ENCODE peak calls at places on chromosome 17, in ten cellular contexts. J is astrocyte of the spinal cord, C is fibroblast of lung, W is brain microvascular endothelial cell, H is stomach, X is IMR-90, Y is psoas muscle, N is A549, V is lung, F is cardiac fibroblast. B is an unnamed sample.

GRCh38 chr17:78141437-78142112 is 4.6 kb upstream of the C17orf99 start:
- DNase-seq in J (no peak), C (no peak), W (no peak), H (no peak), X (no peak), Y (no peak), N (no peak), V (peak; percentile 28), F (no peak), B (no peak)

GRCh38 chr17:63919311-63919723 is 678 bp upstream of the GH1 start:
- DNase-seq in J (peak; percentile 39), C (peak; percentile 49), W (peak; percentile 45), H (peak; percentile 63), X (peak; percentile 51), Y (peak; percentile 47), N (peak; percentile 92), V (peak; percentile 53), F (peak; percentile 76), B (no peak)

GRCh38 chr17:37787055-37787720 is 42.3 kb upstream of the HNF1B start:
- DNase-seq in J (peak; percentile 40), C (peak; percentile 10), W (no peak), H (peak; percentile 78), X (peak; percentile 72), Y (no peak), N (peak; percentile 95), V (no peak), F (no peak), B (peak; percentile 90)

GRCh38 chr17:70713694-70714093 is 544.4 kb downstream of the KCNJ2 start:
- DNase-seq in J (no peak), C (no peak), W (no peak), H (no peak), X (no peak), Y (no peak), N (no peak), V (no peak), F (no peak), B (no peak)

GRCh38 chr17:71118039-71118438 is 948.7 kb downstream of the KCNJ2 start:
- DNase-seq in J (peak; percentile 33), C (peak; percentile 18), W (no peak), H (no peak), X (peak; percentile 18), Y (no peak), N (peak; percentile 14), V (no peak), F (no peak), B (no peak)

GRCh38 chr17:49516190-49516589 is 21.1 kb downstream of the NGFR start:
- DNase-seq in J (peak; percentile 18), C (no peak), W (no peak), H (no peak), X (no peak), Y (no peak), N (no peak), V (no peak), F (peak; percentile 29), B (no peak)

GRCh38 chr17:60141111-60142018 is 8.4 kb upstream of the CA4 start:
- DNase-seq in J (no peak), C (peak; percentile 21), W (peak; percentile 24), H (peak; percentile 89), X (peak; percentile 13), Y (no peak), N (no peak), V (no peak), F (peak; percentile 71), B (no peak)

GRCh38 chr17:80621335-80622169 is 76.9 kb downstream of the RPTOR start:
- DNase-seq in J (no peak), C (no peak), W (no peak), H (no peak), X (no peak), Y (no peak), N (no peak), V (no peak), F (no peak), B (no peak)

DNA sequence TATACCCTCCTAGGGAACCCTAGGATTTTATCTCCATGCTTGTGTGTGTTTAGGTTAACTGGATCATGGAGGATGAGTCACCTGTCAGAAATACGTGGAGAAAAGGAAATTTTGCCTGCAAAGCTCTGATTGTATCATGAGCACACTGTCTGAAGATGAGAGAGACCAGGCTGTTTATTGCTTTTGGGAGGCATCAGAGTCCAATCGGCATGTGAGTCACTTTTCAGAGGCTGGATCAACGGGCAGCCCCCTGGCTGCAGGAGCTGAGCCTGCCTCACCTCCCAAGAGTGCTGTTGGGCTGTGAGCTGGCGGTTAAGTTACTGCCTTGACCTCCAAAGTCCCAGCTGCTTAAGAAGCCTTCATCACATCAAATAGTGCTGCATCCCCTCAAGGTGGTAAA is 41.5 kb upstream of the MED9 start:
- DNase-seq in J (peak; percentile 77), C (peak; percentile 77), W (peak; percentile 67), H (no peak), X (peak; percentile 99), Y (no peak), N (peak; percentile 35), V (no peak), F (peak; percentile 84), B (no peak)
- TF ChIP-seq CTCF in J (peak; percentile 42), C (peak; percentile 52), W (peak; percentile 68), H (no peak), X (peak; percentile 60), Y (no peak), N (no peak), V (no peak), F (peak; percentile 68), B (no peak)

GRCh38 chr17:72950236-72950931 is 142.1 kb downstream of the SLC39A11 start:
- DNase-seq in J (no peak), C (no peak), W (no peak), H (no peak), X (no peak), Y (no peak), N (no peak), V (no peak), F (no peak), B (no peak)
- TF ChIP-seq CTCF in J (no peak), C (no peak), W (no peak), H (no peak), X (no peak), Y (no peak), N (no peak), V (no peak), F (no peak), B (no peak)

GRCh38 chr17:43962479-43962878 is 8.7 kb upstream of the PYY start:
- DNase-seq in J (no peak), C (no peak), W (no peak), H (no peak), X (no peak), Y (no peak), N (no peak), V (no peak), F (no peak), B (no peak)

GRCh38 chr17:43966276-43966675 is 12.5 kb upstream of the PYY start:
- DNase-seq in J (no peak), C (no peak), W (no peak), H (no peak), X (no peak), Y (no peak), N (no peak), V (no peak), F (no peak), B (no peak)

GRCh38 chr17:43961954-43962353 is 8.2 kb upstream of the PYY start:
- DNase-seq in J (no peak), C (no peak), W (no peak), H (no peak), X (no peak), Y (no peak), N (no peak), V (no peak), F (no peak), B (no peak)

GRCh38 chr17:43970366-43970765 is 16.6 kb upstream of the PYY start:
- DNase-seq in J (no peak), C (no peak), W (no peak), H (no peak), X (no peak), Y (no peak), N (no peak), V (no peak), F (no peak), B (no peak)

DNA sequence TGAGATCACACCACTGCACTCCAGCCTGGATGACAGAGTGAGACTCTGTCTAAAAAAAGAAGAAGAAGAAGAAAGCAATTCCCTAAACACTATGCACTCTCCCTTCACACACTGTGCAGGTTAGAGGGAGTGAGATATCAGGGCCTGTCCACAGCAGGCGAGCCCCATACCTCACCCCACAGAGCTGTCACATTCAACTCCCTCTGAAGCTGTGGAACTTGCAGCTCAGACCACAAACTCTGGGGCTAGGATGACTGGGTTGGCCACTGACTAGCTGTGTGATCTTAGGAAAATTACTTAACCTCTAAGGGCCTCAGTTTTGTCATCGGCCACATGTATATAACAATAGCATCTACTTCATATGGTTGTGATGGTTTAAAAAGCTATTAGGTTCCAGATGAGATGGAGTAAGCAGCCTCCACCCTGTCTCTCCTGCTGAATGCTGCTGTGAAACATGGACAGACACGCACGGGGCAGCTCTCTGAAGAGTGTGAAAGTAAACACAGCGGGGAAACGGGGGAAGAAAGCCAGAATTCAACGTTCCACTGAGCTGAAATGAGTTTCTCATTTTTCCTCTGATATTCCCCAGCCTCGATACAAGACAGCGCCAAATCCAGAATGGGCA is 13.6 kb upstream of the PYY start:
- DNase-seq in J (no peak), C (no peak), W (no peak), H (no peak), X (no peak), Y (no peak), N (no peak), V (no peak), F (no peak), B (no peak)
- TF ChIP-seq CTCF in J (no peak), C (no peak), W (no peak), H (no peak), X (no peak), Y (no peak), N (no peak), V (no peak), F (no peak), B (no peak)

GRCh38 chr17:10314332-10314731 is 58.5 kb downstream of the MYH13 start:
- DNase-seq in J (no peak), C (no peak), W (no peak), H (no peak), X (no peak), Y (no peak), N (no peak), V (no peak), F (no peak), B (no peak)

GRCh38 chr17:10313037-10313672 is 59.7 kb downstream of the MYH13 start:
- DNase-seq in J (no peak), C (no peak), W (no peak), H (no peak), X (no peak), Y (no peak), N (no peak), V (no peak), F (no peak), B (no peak)

GRCh38 chr17:10318540-10318939 is 54.3 kb downstream of the MYH13 start:
- DNase-seq in J (no peak), C (no peak), W (no peak), H (no peak), X (no peak), Y (no peak), N (no peak), V (no peak), F (no peak), B (no peak)

DNA sequence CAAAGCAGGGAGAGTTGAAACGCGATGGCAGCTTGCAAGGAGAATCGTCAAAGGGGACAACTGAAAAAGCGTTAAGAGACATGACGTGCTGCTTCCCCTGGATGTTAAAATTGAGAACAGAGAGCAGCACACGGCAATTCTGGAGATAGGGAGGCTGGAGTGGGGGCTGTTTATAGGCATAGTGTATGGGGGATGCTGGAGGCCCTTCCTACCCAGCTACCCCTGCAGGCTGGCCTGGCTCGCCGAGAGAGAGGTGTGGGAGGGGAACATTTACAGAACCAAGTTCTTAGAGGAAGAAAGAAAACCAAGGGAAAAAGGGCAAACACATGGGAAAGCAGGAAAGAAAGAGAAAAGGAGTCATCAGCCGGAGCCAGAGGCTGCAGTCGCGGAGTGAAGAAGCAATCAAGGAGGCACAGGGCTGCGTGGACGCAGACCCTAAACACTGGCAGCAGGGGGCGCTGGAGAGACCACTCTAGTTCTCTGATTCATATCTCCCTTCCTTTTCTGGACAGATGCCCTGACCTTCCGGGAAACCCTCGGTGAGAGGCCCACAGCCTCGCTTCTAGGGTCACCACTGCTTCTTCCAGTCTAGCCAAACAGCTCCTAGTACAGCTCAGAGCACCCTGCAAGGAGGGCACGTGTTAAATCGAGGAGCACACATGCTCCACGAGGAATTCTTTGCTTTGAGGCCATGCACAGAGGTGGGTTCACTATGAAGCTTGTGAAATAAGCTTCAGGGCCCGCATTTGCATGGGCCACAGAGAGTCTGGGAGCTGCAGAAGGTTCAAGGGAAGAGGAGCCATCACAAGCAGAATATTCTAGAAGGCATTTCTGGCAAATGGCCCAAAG is 55.6 kb downstream of the MYH13 start:
- DNase-seq in J (peak; percentile 3), C (peak; percentile 54), W (peak; percentile 10), H (peak; percentile 61), X (peak; percentile 41), Y (peak; percentile 67), N (peak; percentile 50), V (peak; percentile 70), F (peak; percentile 69), B (no peak)
- TF ChIP-seq CTCF in J (peak; percentile 53), C (peak; percentile 61), W (peak; percentile 41), H (no peak), X (peak; percentile 60), Y (peak; percentile 36), N (peak; percentile 53), V (peak; percentile 21), F (peak; percentile 68), B (peak; percentile 38)